ENCODE peak calls at places on chromosomes 3 and 15, in nine cellular contexts. B is Kasumi-1; F is activated T-helper 1 cell treated with anti-CD3 and anti-CD28 coated beads, Interleukin-2, amount 50 U/mL, for 16 hours; Z is kidney; O is mesothelial cell of epicardium; C is CD8-positive, alpha-beta T cell; N is left ventricle myocardium superior; D is EL; P is NCI-H460. M is an unnamed sample.

GRCh38 chr15:32730677-32731654 is 13.2 kb downstream of the GREM1 start:
- DNase-seq in N (peak; percentile 34), O (peak; percentile 77), D (no peak), Z (peak; percentile 93), B (no peak), P (no peak), C (no peak), F (no peak), M (peak; percentile 12)

GRCh38 chr15:90178468-90179435 is 22.4 kb upstream of the SEMA4B start:
- DNase-seq in N (no peak), O (no peak), P (no peak), C (no peak), B (no peak), D (no peak), F (no peak), Z (peak; percentile 13), M (no peak)

GRCh38 chr3:188196232-188196990 is 42.5 kb downstream of the LPP start:
- DNase-seq in Z (no peak), O (no peak), C (no peak), D (peak; percentile 68), N (no peak), F (no peak), B (no peak), P (no peak), M (no peak)

GRCh38 chr3:27576171-27576570 is 92.0 kb upstream of the SLC4A7 start:
- DNase-seq in C (no peak), O (no peak), B (no peak), D (no peak), N (no peak), Z (no peak), F (no peak), P (no peak), M (no peak)

GRCh38 chr3:187740446-187741399 is 4.5 kb downstream of the BCL6 start:
- DNase-seq in N (peak; percentile 85), F (peak; percentile 57), O (peak; percentile 83), B (peak; percentile 50), C (peak; percentile 83), P (no peak), D (peak; percentile 74), Z (peak; percentile 89), M (peak; percentile 59)

GRCh38 chr3:156293566-156293965 is 173.2 kb downstream of the KCNAB1 start:
- DNase-seq in F (no peak), C (no peak), N (no peak), B (no peak), P (no peak), Z (no peak), D (no peak), O (no peak), M (no peak)

GRCh38 chr3:197520311-197521276 is 35.2 kb downstream of the BDH1 start:
- DNase-seq in Z (peak; percentile 84), F (no peak), P (no peak), C (no peak), O (no peak), N (no peak), B (no peak), D (peak; percentile 30), M (peak; percentile 37)

GRCh38 chr15:36970522-36970921 is 129.8 kb downstream of the MEIS2 start:
- DNase-seq in O (no peak), B (no peak), P (no peak), N (no peak), D (no peak), C (no peak), F (no peak), Z (no peak), M (no peak)

GRCh38 chr3:106913111-106913698 is 464.0 kb upstream of the CCDC54 start:
- DNase-seq in D (no peak), N (no peak), O (peak; percentile 47), F (no peak), B (no peak), C (no peak), P (no peak), Z (no peak), M (peak; percentile 8)